ENCODE peak calls at places on chromosomes 13 and 19, in seven cellular contexts. U is AG09319; O is activated CD4-positive, alpha-beta T cell treated with anti-CD3 and anti-CD28 coated beads, Interleukin-2, amount 50 U/mL, for 48 hours; G is NCI-H2171 treated with DMSO at 0.1 percent for 48 hours; F is lung; R is HEK293T; T is M059J. K is an unnamed sample.

GRCh38 chr19:47226426-47227346 is 4.3 kb downstream of the BBC3 start:
- DNase-seq in G (peak; percentile 65), R (no peak), F (peak; percentile 86), U (peak; percentile 67), O (peak; percentile 61), T (peak; percentile 91), K (peak; percentile 79)

GRCh38 chr19:29845576-29846176 is 33.9 kb downstream of the CCNE1 start:
- DNase-seq in R (peak; percentile 51), O (peak; percentile 40), T (peak; percentile 43), U (no peak), F (no peak), G (peak; percentile 76), K (peak; percentile 40)

GRCh38 chr13:79658333-79658975 is 177.5 kb downstream of the NDFIP2 start:
- DNase-seq in F (no peak), R (no peak), T (no peak), U (no peak), O (no peak), G (no peak), K (no peak)

GRCh38 chr19:5289060-5289990 is 51.3 kb downstream of the PTPRS start:
- DNase-seq in R (no peak), F (no peak), O (no peak), U (no peak), T (no peak), G (no peak), K (no peak)

GRCh38 chr19:34475975-34476594 is 5.5 kb upstream of the WTIP start:
- DNase-seq in T (no peak), R (no peak), F (no peak), O (no peak), U (no peak), G (no peak), K (no peak)

GRCh38 chr19:45607071-45608029 is 5.3 kb upstream of the GPR4 start:
- DNase-seq in T (peak; percentile 73), O (peak; percentile 66), G (peak; percentile 65), R (peak; percentile 75), U (peak; percentile 32), F (peak; percentile 68), K (peak; percentile 78)

GRCh38 chr13:114077938-114078335 is 54.5 kb downstream of the RASA3 start:
- DNase-seq in R (no peak), F (no peak), G (no peak), U (peak; percentile 23), O (no peak), T (peak; percentile 15), K (no peak)

GRCh38 chr19:53808710-53809125 is 15.4 kb downstream of the NLRP12 start:
- DNase-seq in R (peak; percentile 25), O (no peak), U (peak; percentile 29), T (peak; percentile 58), G (no peak), F (no peak), K (no peak)